ENCODE peak calls at places on chromosomes 7 and 10, in eight cellular contexts. T is ACHN, H is globus pallidus, J is GM23338, V is T-helper 2 cell, M is GM03348, D is stromal cell of bone marrow, E is activated T-helper 1 cell treated with Interleukin-2 at 50 U/mL for 16 hours. F is an unnamed sample.

GRCh38 chr7:76294344-76295024 is 8.0 kb upstream of the HSPB1 start:
- DNase-seq in T (peak; percentile 99), H (peak; percentile 96), J (peak; percentile 92), V (no peak), M (peak; percentile 89), D (peak; percentile 91), E (no peak), F (no peak)

GRCh38 chr7:68730871-68731403 is 867.3 kb upstream of the AUTS2 start:
- DNase-seq in T (no peak), H (no peak), J (no peak), V (no peak), M (no peak), D (no peak), E (no peak), F (no peak)

GRCh38 chr7:130490888-130491771 is 755 bp upstream of the MEST start:
- DNase-seq in T (peak; percentile 51), H (peak; percentile 50), J (peak; percentile 78), V (no peak), M (peak; percentile 70), D (no peak), E (no peak), F (peak; percentile 10)

GRCh38 chr7:4851459-4852422 is 10.1 kb downstream of the PAPOLB start:
- DNase-seq in T (peak; percentile 25), H (no peak), J (no peak), V (no peak), M (peak; percentile 53), D (no peak), E (no peak), F (no peak)

GRCh38 chr7:26428571-26428970 is 136.9 kb downstream of the SNX10 start:
- DNase-seq in T (no peak), H (no peak), J (no peak), V (no peak), M (no peak), D (no peak), E (no peak), F (no peak)

GRCh38 chr7:148815612-148816011 is 68.5 kb downstream of the EZH2 start:
- DNase-seq in T (no peak), H (no peak), J (no peak), V (no peak), M (no peak), D (no peak), E (no peak), F (no peak)

GRCh38 chr7:144001543-144001942 is 1.4 kb downstream of the OR6B1 start:
- DNase-seq in T (no peak), H (no peak), J (no peak), V (no peak), M (peak; percentile 24), D (peak; percentile 3), E (no peak), F (no peak)

GRCh38 chr10:74282151-74282852 is 131.3 kb downstream of the ADK start:
- DNase-seq in T (no peak), H (no peak), J (no peak), V (no peak), M (peak; percentile 18), D (no peak), E (no peak), F (no peak)

GRCh38 chr7:50209461-50210161 is 94.9 kb upstream of the IKZF1 start:
- DNase-seq in T (no peak), H (no peak), J (no peak), V (no peak), M (no peak), D (no peak), E (no peak), F (no peak)

GRCh38 chr10:61286695-61287094 is 166.5 kb downstream of the TMEM26 start:
- DNase-seq in T (no peak), H (no peak), J (no peak), V (no peak), M (no peak), D (no peak), E (no peak), F (no peak)

GRCh38 chr7:156111-157007 is 36.0 kb upstream of the FAM20C start:
- DNase-seq in T (no peak), H (no peak), J (no peak), V (no peak), M (no peak), D (no peak), E (no peak), F (no peak)

GRCh38 chr7:85628187-85628586 is 441.3 kb upstream of the SEMA3D start:
- DNase-seq in T (no peak), H (no peak), J (no peak), V (no peak), M (no peak), D (no peak), E (no peak), F (no peak)

GRCh38 chr7:99249985-99250575 is 22.6 kb upstream of the MYH16 start:
- DNase-seq in T (no peak), H (no peak), J (no peak), V (no peak), M (no peak), D (no peak), E (no peak), F (no peak)

GRCh38 chr7:153006452-153006851 is 246.9 kb downstream of the ACTR3B start:
- DNase-seq in T (no peak), H (no peak), J (no peak), V (no peak), M (no peak), D (no peak), E (no peak), F (no peak)

GRCh38 chr10:74058658-74059057 is 60.7 kb downstream of the VCL start:
- DNase-seq in T (peak; percentile 45), H (no peak), J (no peak), V (no peak), M (no peak), D (no peak), E (no peak), F (no peak)

GRCh38 chr10:119578355-119578754 is 18.4 kb downstream of the TIAL1 start:
- DNase-seq in T (no peak), H (no peak), J (no peak), V (no peak), M (no peak), D (no peak), E (no peak), F (no peak)

GRCh38 chr7:144102041-144102440 is 7.3 kb upstream of the OR2A2 start:
- DNase-seq in T (no peak), H (no peak), J (no peak), V (no peak), M (no peak), D (no peak), E (no peak), F (no peak)

GRCh38 chr7:1646391-1646790 is 23.7 kb upstream of the ELFN1 start:
- DNase-seq in T (no peak), H (no peak), J (no peak), V (no peak), M (no peak), D (no peak), E (no peak), F (no peak)

GRCh38 chr7:158030071-158030470 is 557.6 kb downstream of the PTPRN2 start:
- DNase-seq in T (no peak), H (no peak), J (no peak), V (no peak), M (no peak), D (no peak), E (no peak), F (no peak)

GRCh38 chr10:84156768-84157167 is 16.8 kb upstream of the GPR15LG start:
- DNase-seq in T (no peak), H (no peak), J (no peak), V (no peak), M (no peak), D (no peak), E (no peak), F (no peak)

GRCh38 chr7:33511735-33512134 is 382.4 kb downstream of the BBS9 start:
- DNase-seq in T (no peak), H (no peak), J (no peak), V (no peak), M (no peak), D (no peak), E (no peak), F (no peak)

GRCh38 chr10:17616403-17617030 is 657 bp downstream of the HACD1 start:
- DNase-seq in T (peak; percentile 73), H (peak; percentile 40), J (peak; percentile 94), V (peak; percentile 12), M (peak; percentile 90), D (no peak), E (peak; percentile 7), F (no peak)

GRCh38 chr7:94178247-94178646 is 174.1 kb upstream of the BET1 start:
- DNase-seq in T (no peak), H (no peak), J (no peak), V (no peak), M (no peak), D (no peak), E (no peak), F (no peak)

GRCh38 chr10:55464083-55464482 is 663.1 kb upstream of the PCDH15 start:
- DNase-seq in T (no peak), H (no peak), J (no peak), V (no peak), M (no peak), D (no peak), E (no peak), F (no peak)